ENCODE peak calls at places on chromosomes 2 and 18, in ten cellular contexts. U, N, H, W, C, L, E, S, X and P are unnamed samples.
A peak's percentile ranks its signal among the peaks of the same experiment; 100 is the strongest.

GRCh38 chr18:68060871-68061270 is 544.4 kb upstream of the DSEL start:
- DNase-seq in X (no peak), N (peak; percentile 9), S (no peak), W (no peak), E (no peak), C (no peak), L (no peak), U (no peak), H (no peak), P (no peak)

GRCh38 chr2:240372051-240372450 is 63.4 kb upstream of the GPC1 start:
- DNase-seq in L (no peak), C (no peak), H (no peak), N (no peak), X (no peak), W (no peak), U (no peak), S (no peak), E (no peak), P (no peak)

GRCh38 chr2:142973160-142973821 is 95.8 kb downstream of the KYNU start:
- DNase-seq in C (no peak), X (no peak), W (no peak), N (no peak), L (no peak), U (peak; percentile 20), H (no peak), E (no peak), S (no peak), P (no peak)

GRCh38 chr2:230011617-230012016 is 57.1 kb downstream of the SLC16A14 start:
- DNase-seq in L (no peak), E (no peak), W (peak; percentile 52), X (no peak), C (no peak), H (no peak), U (peak; percentile 19), S (no peak), N (peak; percentile 81), P (no peak)

GRCh38 chr2:233907627-233908026 is 9.5 kb upstream of the TRPM8 start:
- DNase-seq in L (no peak), C (no peak), U (no peak), H (no peak), S (no peak), X (no peak), W (no peak), N (no peak), E (no peak), P (no peak)

GRCh38 chr2:231132126-231132525 is 7.3 kb upstream of the HTR2B start:
- DNase-seq in U (peak; percentile 57), H (no peak), L (no peak), W (no peak), E (no peak), C (no peak), S (no peak), N (peak; percentile 79), X (peak; percentile 27), P (no peak)

GRCh38 chr18:37484893-37485834 is 80.4 kb downstream of the CELF4 start:
- DNase-seq in S (no peak), N (peak; percentile 5), W (no peak), E (no peak), C (no peak), U (peak; percentile 14), H (peak; percentile 38), L (no peak), X (no peak), P (peak; percentile 35)

GRCh38 chr2:128440666-128441340 is 122.1 kb upstream of the HS6ST1 start:
- DNase-seq in S (no peak), W (no peak), E (no peak), L (no peak), H (peak; percentile 14), X (no peak), U (no peak), N (no peak), C (no peak), P (peak; percentile 13)

GRCh38 chr2:7419814-7420213 is 502.6 kb downstream of the RNF144A start:
- DNase-seq in L (no peak), S (no peak), N (no peak), E (no peak), U (no peak), C (no peak), W (no peak), X (no peak), H (no peak), P (no peak)

GRCh38 chr18:4986677-4987076 is 210.4 kb downstream of the AKAIN1 start:
- DNase-seq in U (no peak), X (no peak), E (no peak), S (no peak), L (no peak), W (no peak), H (no peak), N (no peak), C (no peak), P (no peak)

GRCh38 chr18:21672868-21673267 is 31.7 kb downstream of the ABHD3 start:
- DNase-seq in C (peak; percentile 30), N (peak; percentile 76), L (no peak), U (peak; percentile 62), E (no peak), X (peak; percentile 29), S (no peak), H (peak; percentile 42), W (no peak), P (no peak)

GRCh38 chr2:241161646-241162281 is 11.5 kb downstream of the PPP1R7 start:
- DNase-seq in C (peak; percentile 80), E (peak; percentile 93), U (peak; percentile 98), N (peak; percentile 87), W (no peak), S (peak; percentile 55), H (peak; percentile 32), L (no peak), X (peak; percentile 89), P (no peak)

GRCh38 chr2:78977661-78978145 is 47.8 kb upstream of the REG3G start:
- DNase-seq in H (no peak), E (no peak), U (no peak), L (peak; percentile 86), C (no peak), X (no peak), W (no peak), S (no peak), N (no peak), P (no peak)

GRCh38 chr18:44844486-44844885 is 163.8 kb downstream of the SETBP1 start:
- DNase-seq in C (no peak), E (no peak), L (no peak), H (no peak), S (no peak), X (no peak), W (no peak), N (no peak), U (no peak), P (no peak)

GRCh38 chr2:6493669-6494068 is 372.0 kb downstream of the CMPK2 start:
- DNase-seq in S (no peak), C (no peak), H (no peak), E (no peak), N (no peak), L (no peak), U (no peak), W (no peak), X (no peak), P (no peak)

GRCh38 chr2:160974803-160975202 is 185.4 kb upstream of the TANK start:
- DNase-seq in C (no peak), E (no peak), W (no peak), L (no peak), U (peak; percentile 48), N (peak; percentile 7), S (no peak), H (no peak), X (no peak), P (no peak)

GRCh38 chr2:176080540-176081355 is 3.0 kb downstream of the EVX2 start:
- DNase-seq in C (no peak), E (peak; percentile 90), W (no peak), X (no peak), L (no peak), U (no peak), S (no peak), H (no peak), N (no peak), P (no peak)

GRCh38 chr18:68667121-68667520 is 47.8 kb downstream of the TMX3 start:
- DNase-seq in N (peak; percentile 27), W (no peak), X (no peak), L (no peak), C (no peak), E (no peak), H (no peak), S (no peak), U (peak; percentile 35), P (no peak)

DNA sequence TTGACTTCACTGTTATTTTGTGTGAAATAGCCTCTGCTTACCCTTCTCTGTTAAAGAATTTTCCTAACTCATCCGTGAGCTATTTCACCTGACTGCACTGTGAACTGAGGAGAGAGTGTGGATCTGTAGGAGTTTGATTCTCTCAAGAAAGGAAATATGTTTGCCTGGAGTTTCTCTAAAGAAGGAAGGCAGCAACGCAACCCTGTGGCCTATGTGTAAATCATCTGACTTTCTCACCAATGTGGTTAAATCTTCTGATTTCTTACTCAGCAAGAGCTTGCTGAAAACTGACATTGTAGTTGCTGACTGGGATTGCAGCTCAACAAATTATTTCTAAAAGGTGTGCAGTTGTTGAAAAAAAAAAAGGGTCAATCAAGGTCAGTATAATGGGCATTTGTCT is 153.9 kb upstream of the PELI1 start:
- DNase-seq in U (no peak), H (no peak), C (no peak), W (no peak), S (no peak), E (no peak), X (no peak), L (no peak), N (no peak), P (no peak)
- TF ChIP-seq CTCF in U (no peak), H (no peak), C (no peak), W (no peak), S (no peak), E (no peak), X (no peak), L (no peak), N (no peak), P (no peak)

GRCh38 chr18:13525381-13526029 is 200.9 kb downstream of the FAM210A start:
- DNase-seq in H (no peak), E (no peak), W (no peak), U (no peak), L (no peak), C (no peak), S (no peak), X (no peak), N (no peak), P (no peak)
- TF ChIP-seq CTCF in H (no peak), E (no peak), W (no peak), U (no peak), L (peak; percentile 32), C (no peak), S (no peak), X (no peak), N (no peak), P (no peak)

GRCh38 chr2:168849610-168850009 is 40.6 kb downstream of the SPC25 start:
- DNase-seq in C (peak; percentile 23), S (no peak), E (no peak), L (no peak), W (no peak), H (peak; percentile 73), X (peak; percentile 85), N (peak; percentile 16), U (peak; percentile 29), P (no peak)
- TF ChIP-seq CTCF in C (peak; percentile 54), S (peak; percentile 37), E (no peak), L (no peak), W (peak; percentile 5), H (peak; percentile 61), X (peak; percentile 35), N (peak; percentile 11), U (peak; percentile 7), P (no peak)

DNA sequence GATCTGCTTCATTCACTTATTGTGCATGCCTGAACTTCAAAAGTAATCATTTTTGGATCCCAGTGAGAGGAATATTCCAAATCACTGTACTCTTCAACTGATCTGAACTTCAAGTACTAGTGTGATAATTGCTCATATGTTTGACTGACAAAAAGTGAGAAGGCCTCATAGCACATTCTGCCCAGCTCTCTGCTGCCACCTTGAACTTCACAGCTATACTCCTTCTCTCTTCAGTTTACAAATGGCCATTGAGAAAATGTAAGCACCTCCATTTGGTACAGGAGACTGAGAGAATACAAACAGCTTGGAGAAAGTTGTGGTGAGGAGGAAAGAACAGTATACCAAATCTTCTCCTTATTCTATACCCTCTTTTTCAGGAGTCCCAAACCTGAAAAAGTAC is 946.0 kb upstream of the CHAC2 start:
- DNase-seq in U (no peak), C (no peak), N (peak; percentile 3), E (no peak), S (no peak), W (no peak), H (no peak), X (no peak), L (no peak), P (no peak)
- TF ChIP-seq CTCF in U (no peak), C (no peak), N (no peak), E (no peak), S (peak; percentile 7), W (peak; percentile 36), H (no peak), X (no peak), L (peak; percentile 42), P (no peak)